ENCODE peak calls at places on chromosomes 1 and 21, in nine cellular contexts. One of them, this sample, is unnamed.

GRCh38 chr1:13809461-13810159 is 109.6 kb downstream of the PRDM2 start:
- DNase-seq in GDM1: no peak
- DNase-seq in hepatic stellate cell: no peak
- DNase-seq in trophoblast cell: peak
- DNase-seq in heart right ventricle: no peak
- DNase-seq in NCI-H1105 treated with DMSO at 0.1 percent for 48 hours: no peak
- DNase-seq in HEK293T: no peak
- DNase-seq in WERI-Rb-1: peak
- DNase-seq in GM20000: no peak
- DNase-seq in this sample: no peak

GRCh38 chr1:185720633-185721272 is 13.4 kb upstream of the HMCN1 start:
- DNase-seq in GDM1: no peak
- DNase-seq in hepatic stellate cell: no peak
- DNase-seq in trophoblast cell: peak
- DNase-seq in heart right ventricle: peak
- DNase-seq in NCI-H1105 treated with DMSO at 0.1 percent for 48 hours: peak
- DNase-seq in HEK293T: no peak
- DNase-seq in WERI-Rb-1: no peak
- DNase-seq in GM20000: no peak
- DNase-seq in this sample: no peak

GRCh38 chr21:17196619-17197018 is 316.2 kb upstream of the CXADR start:
- DNase-seq in GDM1: no peak
- DNase-seq in hepatic stellate cell: no peak
- DNase-seq in trophoblast cell: no peak
- DNase-seq in heart right ventricle: no peak
- DNase-seq in NCI-H1105 treated with DMSO at 0.1 percent for 48 hours: no peak
- DNase-seq in HEK293T: no peak
- DNase-seq in WERI-Rb-1: no peak
- DNase-seq in GM20000: no peak
- DNase-seq in this sample: no peak

GRCh38 chr1:204410764-204411450 is 710 bp downstream of the PPP1R15B start:
- DNase-seq in GDM1: no peak
- DNase-seq in hepatic stellate cell: peak
- DNase-seq in trophoblast cell: no peak
- DNase-seq in heart right ventricle: peak
- DNase-seq in NCI-H1105 treated with DMSO at 0.1 percent for 48 hours: no peak
- DNase-seq in HEK293T: no peak
- DNase-seq in WERI-Rb-1: peak
- DNase-seq in GM20000: peak
- DNase-seq in this sample: peak

GRCh38 chr1:87826639-87827345 is 498.1 kb downstream of the LMO4 start:
- DNase-seq in GDM1: no peak
- DNase-seq in hepatic stellate cell: peak
- DNase-seq in trophoblast cell: peak
- DNase-seq in heart right ventricle: peak
- DNase-seq in NCI-H1105 treated with DMSO at 0.1 percent for 48 hours: no peak
- DNase-seq in HEK293T: no peak
- DNase-seq in WERI-Rb-1: no peak
- DNase-seq in GM20000: peak
- DNase-seq in this sample: no peak

GRCh38 chr1:184827600-184828368 is 73.1 kb upstream of the EDEM3 start:
- DNase-seq in GDM1: no peak
- DNase-seq in hepatic stellate cell: peak
- DNase-seq in trophoblast cell: peak
- DNase-seq in heart right ventricle: peak
- DNase-seq in NCI-H1105 treated with DMSO at 0.1 percent for 48 hours: no peak
- DNase-seq in HEK293T: no peak
- DNase-seq in WERI-Rb-1: no peak
- DNase-seq in GM20000: no peak
- DNase-seq in this sample: no peak

GRCh38 chr1:233972951-233973635 is 68.6 kb downstream of the SLC35F3 start:
- DNase-seq in GDM1: no peak
- DNase-seq in hepatic stellate cell: no peak
- DNase-seq in trophoblast cell: peak
- DNase-seq in heart right ventricle: no peak
- DNase-seq in NCI-H1105 treated with DMSO at 0.1 percent for 48 hours: no peak
- DNase-seq in HEK293T: no peak
- DNase-seq in WERI-Rb-1: no peak
- DNase-seq in GM20000: no peak
- DNase-seq in this sample: no peak

GRCh38 chr21:37165606-37166005 is 92.6 kb downstream of the TTC3 start:
- DNase-seq in GDM1: no peak
- DNase-seq in hepatic stellate cell: no peak
- DNase-seq in trophoblast cell: no peak
- DNase-seq in heart right ventricle: no peak
- DNase-seq in NCI-H1105 treated with DMSO at 0.1 percent for 48 hours: no peak
- DNase-seq in HEK293T: no peak
- DNase-seq in WERI-Rb-1: no peak
- DNase-seq in GM20000: no peak
- DNase-seq in this sample: no peak

This sample was measured in glutamatergic neuron.